ENCODE peak calls at places on chromosome X, in six cellular contexts. One of them, this sample, is unnamed.

GRCh38 chrX:109352121-109352556 is 129.7 kb downstream of the GUCY2F start:
- DNase-seq in dorsolateral prefrontal cortex: no peak
- DNase-seq in EL: no peak
- DNase-seq in activated T-cell treated with anti-CD3 and anti-CD28 coated beads for 24 hours: no peak
- DNase-seq in lung: peak; percentile 31
- DNase-seq in activated CD4-positive, CD25-positive, alpha-beta regulatory T cell: no peak
- DNase-seq in this sample: no peak

GRCh38 chrX:19334945-19335626 is 8.6 kb upstream of the PDHA1 start:
- DNase-seq in lung: no peak
- DNase-seq in dorsolateral prefrontal cortex: no peak
- DNase-seq in activated CD4-positive, CD25-positive, alpha-beta regulatory T cell: no peak
- DNase-seq in EL: no peak
- DNase-seq in activated T-cell treated with anti-CD3 and anti-CD28 coated beads for 24 hours: no peak
- DNase-seq in this sample: peak; percentile 65

GRCh38 chrX:135389717-135390116 is 32.0 kb upstream of the SMIM10L2A start:
- DNase-seq in lung: no peak
- DNase-seq in EL: no peak
- DNase-seq in activated CD4-positive, CD25-positive, alpha-beta regulatory T cell: no peak
- DNase-seq in dorsolateral prefrontal cortex: no peak
- DNase-seq in activated T-cell treated with anti-CD3 and anti-CD28 coated beads for 24 hours: no peak
- DNase-seq in this sample: no peak

GRCh38 chrX:8845060-8845459 is 43.9 kb upstream of the FAM9A start:
- DNase-seq in lung: no peak
- DNase-seq in activated T-cell treated with anti-CD3 and anti-CD28 coated beads for 24 hours: no peak
- DNase-seq in dorsolateral prefrontal cortex: no peak
- DNase-seq in EL: peak; percentile 73
- DNase-seq in activated CD4-positive, CD25-positive, alpha-beta regulatory T cell: no peak
- DNase-seq in this sample: no peak

GRCh38 chrX:51420610-51421009 is 75.8 kb downstream of the NUDT11 start:
- DNase-seq in lung: no peak
- DNase-seq in dorsolateral prefrontal cortex: no peak
- DNase-seq in activated CD4-positive, CD25-positive, alpha-beta regulatory T cell: no peak
- DNase-seq in activated T-cell treated with anti-CD3 and anti-CD28 coated beads for 24 hours: peak; percentile 11
- DNase-seq in EL: peak; percentile 2
- DNase-seq in this sample: peak; percentile 20

GRCh38 chrX:99308302-99308701 is 1101.8 kb downstream of the PCDH19 start:
- DNase-seq in lung: no peak
- DNase-seq in activated CD4-positive, CD25-positive, alpha-beta regulatory T cell: no peak
- DNase-seq in dorsolateral prefrontal cortex: no peak
- DNase-seq in EL: no peak
- DNase-seq in activated T-cell treated with anti-CD3 and anti-CD28 coated beads for 24 hours: no peak
- DNase-seq in this sample: no peak

GRCh38 chrX:39438603-39439602 is 637.6 kb downstream of the MID1IP1 start:
- DNase-seq in dorsolateral prefrontal cortex: no peak
- DNase-seq in activated CD4-positive, CD25-positive, alpha-beta regulatory T cell: no peak
- DNase-seq in EL: no peak
- DNase-seq in lung: no peak
- DNase-seq in activated T-cell treated with anti-CD3 and anti-CD28 coated beads for 24 hours: no peak
- DNase-seq in this sample: no peak

GRCh38 chrX:26262121-26262523 is 46.2 kb downstream of the MAGEB5 start:
- DNase-seq in lung: no peak
- DNase-seq in EL: no peak
- DNase-seq in dorsolateral prefrontal cortex: no peak
- DNase-seq in activated T-cell treated with anti-CD3 and anti-CD28 coated beads for 24 hours: no peak
- DNase-seq in activated CD4-positive, CD25-positive, alpha-beta regulatory T cell: no peak
- DNase-seq in this sample: no peak

GRCh38 chrX:129653985-129654651 is 638 bp downstream of the APLN start:
- DNase-seq in dorsolateral prefrontal cortex: no peak
- DNase-seq in activated CD4-positive, CD25-positive, alpha-beta regulatory T cell: peak; percentile 1
- DNase-seq in activated T-cell treated with anti-CD3 and anti-CD28 coated beads for 24 hours: no peak
- DNase-seq in EL: peak; percentile 31
- DNase-seq in lung: no peak
- DNase-seq in this sample: peak; percentile 75

GRCh38 chrX:154855256-154855655 is 20.8 kb upstream of the SMIM9 start:
- DNase-seq in lung: no peak
- DNase-seq in EL: no peak
- DNase-seq in activated CD4-positive, CD25-positive, alpha-beta regulatory T cell: no peak
- DNase-seq in activated T-cell treated with anti-CD3 and anti-CD28 coated beads for 24 hours: no peak
- DNase-seq in dorsolateral prefrontal cortex: no peak
- DNase-seq in this sample: no peak

GRCh38 chrX:40420899-40421729 is 159.7 kb upstream of the ATP6AP2 start:
- DNase-seq in activated T-cell treated with anti-CD3 and anti-CD28 coated beads for 24 hours: no peak
- DNase-seq in EL: peak; percentile 0
- DNase-seq in dorsolateral prefrontal cortex: peak; percentile 77
- DNase-seq in activated CD4-positive, CD25-positive, alpha-beta regulatory T cell: no peak
- DNase-seq in lung: no peak
- DNase-seq in this sample: no peak

GRCh38 chrX:10484683-10485247 is 135.6 kb downstream of the MID1 start:
- DNase-seq in EL: peak; percentile 27
- DNase-seq in lung: no peak
- DNase-seq in activated T-cell treated with anti-CD3 and anti-CD28 coated beads for 24 hours: no peak
- DNase-seq in dorsolateral prefrontal cortex: no peak
- DNase-seq in activated CD4-positive, CD25-positive, alpha-beta regulatory T cell: no peak
- DNase-seq in this sample: no peak

GRCh38 chrX:56796641-56797395 is 67.8 kb downstream of the NBDY start:
- DNase-seq in dorsolateral prefrontal cortex: no peak
- DNase-seq in activated T-cell treated with anti-CD3 and anti-CD28 coated beads for 24 hours: no peak
- DNase-seq in EL: no peak
- DNase-seq in lung: peak; percentile 24
- DNase-seq in activated CD4-positive, CD25-positive, alpha-beta regulatory T cell: no peak
- DNase-seq in this sample: no peak

This sample was measured in NCI-H146.